ENCODE peak calls at places on chromosome 18, in six cellular contexts. G is GDM1; H is PC-3; L is GM23338; P is activated CD4-positive, alpha-beta T cell treated with anti-CD3 and anti-CD28 coated beads, Interleukin-2, amount 10 ng/mL, durations not matched to agents 7 days and 5 days; U is Peyer's patch. Q is an unnamed sample.

GRCh38 chr18:61821748-61822147 is 71.1 kb downstream of the RNF152 start:
- DNase-seq in G (no peak), P (no peak), U (no peak), H (no peak), L (no peak), Q (no peak)

GRCh38 chr18:54815086-54815485 is 13.2 kb upstream of the RAB27B start:
- DNase-seq in G (no peak), U (no peak), H (no peak), L (no peak), P (no peak), Q (no peak)

GRCh38 chr18:46098616-46098933 is 479 bp upstream of the ATP5F1A start:
- DNase-seq in U (no peak), H (no peak), G (no peak), L (no peak), P (no peak), Q (no peak)

GRCh38 chr18:58025733-58026132 is 18.3 kb upstream of the NEDD4L start:
- DNase-seq in G (no peak), H (no peak), L (no peak), P (no peak), U (no peak), Q (no peak)

GRCh38 chr18:50644807-50645206 is 84.9 kb downstream of the MAPK4 start:
- DNase-seq in H (peak; percentile 19), P (no peak), G (no peak), U (no peak), L (peak; percentile 84), Q (no peak)

GRCh38 chr18:8822643-8823042 is 117.3 kb downstream of the MTCL1 start:
- DNase-seq in H (no peak), P (no peak), G (no peak), L (no peak), U (no peak), Q (no peak)

GRCh38 chr18:3584897-3585460 is 135.0 kb downstream of the TGIF1 start:
- DNase-seq in L (peak; percentile 81), U (no peak), H (peak; percentile 15), G (peak; percentile 74), P (no peak), Q (no peak)

GRCh38 chr18:23138470-23138869 is 3.2 kb downstream of the CABLES1 start:
- DNase-seq in P (no peak), U (no peak), G (no peak), H (no peak), L (no peak), Q (no peak)

GRCh38 chr18:33532978-33533377 is 45.0 kb upstream of the ASXL3 start:
- DNase-seq in P (no peak), U (no peak), G (no peak), L (no peak), H (no peak), Q (no peak)

GRCh38 chr18:28984731-28985130 is 807.8 kb upstream of the CDH2 start:
- DNase-seq in G (no peak), L (no peak), U (no peak), H (peak; percentile 54), P (no peak), Q (peak; percentile 8)

GRCh38 chr18:13483316-13484270 is 242.8 kb downstream of the FAM210A start:
- DNase-seq in H (no peak), P (no peak), L (no peak), G (no peak), U (no peak), Q (no peak)

GRCh38 chr18:58911241-58911640 is 46.6 kb downstream of the ZNF532 start:
- DNase-seq in G (no peak), H (no peak), U (no peak), P (no peak), L (no peak), Q (peak; percentile 64)

GRCh38 chr18:76567835-76568445 is 72.9 kb upstream of the ZNF516 start:
- DNase-seq in H (no peak), U (no peak), G (no peak), P (no peak), L (no peak), Q (no peak)

GRCh38 chr18:46291149-46291548 is 187.0 kb downstream of the HAUS1 start:
- DNase-seq in H (no peak), U (no peak), P (no peak), L (no peak), G (no peak), Q (no peak)

GRCh38 chr18:24138884-24139616 is at the start of gene CABYR:
- DNase-seq in P (peak; percentile 62), G (no peak), L (peak; percentile 97), H (peak; percentile 76), U (peak; percentile 79), Q (peak; percentile 92)

GRCh38 chr18:69947361-69948106 is at the start of gene CD226:
- DNase-seq in L (no peak), H (no peak), G (no peak), U (no peak), P (peak; percentile 60), Q (no peak)

GRCh38 chr18:78448106-78448505 is 531.5 kb upstream of the SALL3 start:
- DNase-seq in P (no peak), H (no peak), G (no peak), U (no peak), L (peak; percentile 12), Q (no peak)

GRCh38 chr18:32189723-32190591 is at the start of gene MEP1B:
- DNase-seq in H (no peak), P (no peak), G (no peak), L (no peak), U (no peak), Q (no peak)

GRCh38 chr18:10188971-10189810 is 265.2 kb upstream of the APCDD1 start:
- DNase-seq in G (no peak), U (no peak), L (no peak), P (no peak), H (no peak), Q (no peak)

GRCh38 chr18:61841709-61842108 is 51.1 kb downstream of the RNF152 start:
- DNase-seq in H (no peak), G (no peak), L (no peak), U (no peak), P (no peak), Q (no peak)

GRCh38 chr18:26268454-26268853 is 42.2 kb downstream of the TAF4B start:
- DNase-seq in P (no peak), U (no peak), G (no peak), H (no peak), L (no peak), Q (no peak)

GRCh38 chr18:26747131-26747475 is 118.4 kb downstream of the AQP4 start:
- DNase-seq in P (no peak), L (no peak), G (no peak), H (peak; percentile 80), U (no peak), Q (peak; percentile 8)

GRCh38 chr18:8480506-8481328 is 128.5 kb upstream of the RAB12 start:
- DNase-seq in P (no peak), H (peak; percentile 81), L (peak; percentile 59), G (no peak), U (no peak), Q (peak; percentile 70)

GRCh38 chr18:25187582-25188291 is 164.2 kb downstream of the ZNF521 start:
- DNase-seq in L (no peak), H (no peak), G (no peak), U (no peak), P (no peak), Q (no peak)

GRCh38 chr18:29556070-29556469 is 1379.1 kb upstream of the CDH2 start:
- DNase-seq in U (no peak), G (no peak), L (peak; percentile 41), H (no peak), P (no peak), Q (no peak)

GRCh38 chr18:44934894-44935293 is 254.2 kb downstream of the SETBP1 start:
- DNase-seq in H (no peak), P (no peak), G (no peak), U (no peak), L (no peak), Q (no peak)

GRCh38 chr18:63817441-63818051 is 42.3 kb downstream of the SERPINB7 start:
- DNase-seq in P (no peak), U (no peak), L (no peak), H (peak; percentile 54), G (no peak), Q (peak; percentile 87)

Q was measured in adipocyte.